ENCODE peak calls at places on chromosomes 16 and 17, in five cellular contexts. Y is fibroblast of the aortic adventitia, V is HL-60, A is OCI-LY7, O is fibroblast of pulmonary artery. Q is an unnamed sample.

GRCh38 chr17:38702900-38703741 is 2.0 kb upstream of the MLLT6 start:
- DNase-seq in Y (no peak), V (no peak), A (peak), O (no peak), Q (no peak)

GRCh38 chr16:19898924-19899604 is 14.4 kb upstream of the GPRC5B start:
- DNase-seq in Y (peak), V (peak), A (peak), O (peak), Q (peak)

GRCh38 chr16:4261557-4262172 is 11.2 kb downstream of the TFAP4 start:
- DNase-seq in Y (no peak), V (peak), A (peak), O (peak), Q (no peak)

GRCh38 chr17:46194393-46195216 is 1.4 kb upstream of the KANSL1 start:
- DNase-seq in Y (peak), V (peak), A (peak), O (peak), Q (peak)

GRCh38 chr16:15415411-15416070 is 18.8 kb upstream of the BMERB1 start:
- DNase-seq in Y (no peak), V (no peak), A (no peak), O (no peak), Q (no peak)

GRCh38 chr16:72884037-72884436 is 163.9 kb downstream of the ZFHX3 start:
- DNase-seq in Y (peak), V (no peak), A (no peak), O (peak), Q (no peak)

GRCh38 chr16:89720520-89720858 is 209 bp downstream of the VPS9D1 start:
- DNase-seq in Y (no peak), V (no peak), A (no peak), O (no peak), Q (no peak)

GRCh38 chr16:28596840-28597691 is at the start of gene SULT1A2:
- DNase-seq in Y (peak), V (no peak), A (no peak), O (peak), Q (no peak)

GRCh38 chr16:15970743-15971434 is 21.5 kb downstream of the ABCC1 start:
- DNase-seq in Y (no peak), V (no peak), A (no peak), O (no peak), Q (no peak)

GRCh38 chr16:49456763-49457162 is 83.2 kb downstream of the C16orf78 start:
- DNase-seq in Y (no peak), V (no peak), A (no peak), O (no peak), Q (no peak)

GRCh38 chr17:6642592-6642991 is 1.7 kb downstream of the TXNDC17 start:
- DNase-seq in Y (no peak), V (no peak), A (no peak), O (no peak), Q (no peak)

GRCh38 chr17:82036634-82037112 is 824 bp downstream of the DCXR start:
- DNase-seq in Y (no peak), V (no peak), A (no peak), O (no peak), Q (no peak)

GRCh38 chr17:29557085-29557697 is 9.6 kb downstream of the ABHD15 start:
- DNase-seq in Y (peak), V (no peak), A (no peak), O (peak), Q (no peak)

GRCh38 chr17:15000661-15001060 is 264.5 kb downstream of the PMP22 start:
- DNase-seq in Y (no peak), V (no peak), A (no peak), O (no peak), Q (no peak)

GRCh38 chr16:89191033-89191900 is 9.1 kb downstream of the SLC22A31 start:
- DNase-seq in Y (no peak), V (no peak), A (no peak), O (no peak), Q (no peak)

GRCh38 chr16:58022601-58023371 is 2.8 kb upstream of the MMP15 start:
- DNase-seq in Y (peak), V (no peak), A (no peak), O (peak), Q (no peak)

GRCh38 chr17:21510686-21511367 is 134.7 kb downstream of the KCNJ12 start:
- DNase-seq in Y (no peak), V (no peak), A (no peak), O (no peak), Q (no peak)

GRCh38 chr17:37648555-37648954 is 5.3 kb upstream of the DDX52 start:
- DNase-seq in Y (peak), V (no peak), A (no peak), O (peak), Q (no peak)

GRCh38 chr16:67442581-67443255 is 11.8 kb downstream of the HSD11B2 start:
- DNase-seq in Y (no peak), V (no peak), A (no peak), O (no peak), Q (no peak)

GRCh38 chr16:50314665-50315064 is 48.3 kb downstream of the ADCY7 start:
- DNase-seq in Y (no peak), V (no peak), A (no peak), O (no peak), Q (no peak)

GRCh38 chr16:74766729-74767128 is 7.9 kb downstream of the FA2H start:
- DNase-seq in Y (no peak), V (no peak), A (no peak), O (no peak), Q (no peak)

GRCh38 chr17:83089322-83090156 is 10.1 kb downstream of the METRNL start:
- DNase-seq in Y (no peak), V (no peak), A (no peak), O (no peak), Q (no peak)

GRCh38 chr17:83083368-83084201 is 4.2 kb downstream of the METRNL start:
- DNase-seq in Y (peak), V (peak), A (no peak), O (peak), Q (no peak)

GRCh38 chr16:27445502-27446175 is 43.7 kb downstream of the IL21R start:
- DNase-seq in Y (no peak), V (no peak), A (no peak), O (no peak), Q (no peak)

GRCh38 chr16:56898847-56899246 is 33.1 kb upstream of the HERPUD1 start:
- DNase-seq in Y (no peak), V (no peak), A (no peak), O (no peak), Q (no peak)

GRCh38 chr17:77961741-77962140 is 3.2 kb downstream of the TNRC6C start:
- DNase-seq in Y (peak), V (no peak), A (no peak), O (no peak), Q (no peak)

GRCh38 chr16:56549744-56550385 is 15.0 kb upstream of the MT4 start:
- DNase-seq in Y (no peak), V (no peak), A (no peak), O (no peak), Q (no peak)

DNA sequence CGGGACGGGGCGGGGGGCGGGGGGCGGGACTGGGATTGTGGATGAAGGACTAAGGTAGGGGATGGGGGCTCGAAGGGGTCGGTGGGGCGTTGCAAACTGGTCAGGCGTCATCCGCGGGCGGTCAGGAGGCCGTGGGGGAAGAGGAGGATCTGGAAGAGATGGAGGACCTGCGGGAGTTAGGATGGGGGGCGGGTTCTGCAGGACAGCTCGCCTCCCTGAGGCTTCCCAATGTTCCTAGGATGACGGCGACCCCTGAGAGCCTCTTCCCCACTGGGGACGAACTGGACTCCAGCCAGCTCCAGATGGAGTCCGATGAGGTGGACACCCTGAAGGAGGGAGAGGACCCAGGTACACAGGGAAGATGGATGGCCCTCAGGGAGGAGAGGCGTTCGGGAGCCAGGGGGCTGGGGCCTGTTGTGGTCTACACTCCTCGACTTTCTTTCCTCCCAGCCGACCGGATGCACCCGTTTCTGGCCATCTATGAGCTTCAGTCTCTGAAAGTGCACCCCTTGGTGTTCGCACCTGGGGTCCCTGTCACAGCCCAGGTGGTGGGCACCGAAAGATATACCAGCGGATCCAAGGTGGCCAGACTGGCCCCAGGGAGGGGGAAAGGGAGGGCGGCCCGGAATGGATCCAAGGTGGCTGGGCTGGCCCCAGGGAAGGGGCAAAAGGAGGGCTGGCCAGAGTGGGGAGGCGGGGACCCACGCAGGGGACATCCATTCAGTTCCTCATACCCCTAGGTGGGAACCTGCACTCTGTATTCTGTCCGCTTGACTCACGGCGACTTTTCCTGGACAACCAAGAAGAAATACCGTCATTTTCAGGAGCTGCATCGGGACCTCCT is 804 bp downstream of the PLD2 start:
- DNase-seq in Y (no peak), V (no peak), A (no peak), O (no peak), Q (no peak)
- H3K4me3 ChIP-seq in Y (peak), V (peak), A (peak), O (peak), Q (peak)

DNA sequence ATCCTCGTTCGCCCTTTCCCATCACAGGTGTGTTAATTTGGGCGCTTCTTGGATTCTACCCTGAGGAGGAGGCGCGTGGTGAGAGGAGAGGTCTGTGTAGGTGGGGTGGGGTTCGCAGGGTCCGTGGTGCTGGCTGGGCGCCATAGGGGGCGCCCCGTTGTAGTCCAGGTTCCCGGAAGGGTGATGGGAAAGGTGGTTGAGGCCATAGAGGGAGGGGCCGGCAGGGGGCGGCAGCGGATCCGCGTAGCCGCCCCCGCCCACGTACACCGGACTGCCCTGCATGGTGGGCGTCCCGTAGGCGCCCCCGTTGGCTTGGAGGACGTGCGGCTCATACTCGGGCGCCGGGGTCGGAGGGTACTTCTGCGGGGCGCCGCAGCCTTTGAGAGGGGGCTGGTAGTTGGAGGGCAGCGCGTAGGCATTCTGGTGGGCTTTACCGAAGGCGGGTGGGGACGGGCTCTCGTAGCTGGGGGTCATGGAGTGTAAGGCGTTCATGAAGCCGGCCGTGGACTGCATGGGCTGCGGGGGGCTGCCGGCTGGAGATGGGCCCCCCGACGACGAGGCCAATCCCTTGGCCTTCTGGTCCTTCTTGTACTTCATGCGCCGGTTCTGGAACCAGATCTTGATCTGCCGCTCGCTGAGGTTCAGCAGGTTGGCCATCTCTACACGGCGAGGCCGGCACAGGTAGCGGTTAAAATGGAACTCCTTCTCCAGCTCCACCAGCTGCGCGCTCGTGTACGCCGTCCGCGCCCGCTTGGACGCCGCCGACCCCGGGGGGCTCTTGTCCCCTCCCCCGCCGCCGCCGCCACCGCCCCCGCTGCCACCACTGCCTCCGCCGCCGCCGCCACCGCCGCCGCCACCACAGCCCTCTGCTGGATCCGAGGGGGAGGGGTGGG is 5.7 kb upstream of the HOXB2 start:
- DNase-seq in Y (no peak), V (no peak), A (no peak), O (no peak), Q (no peak)
- TF ChIP-seq CTCF in Y (peak), V (no peak), A (no peak), O (no peak), Q (no peak)

DNA sequence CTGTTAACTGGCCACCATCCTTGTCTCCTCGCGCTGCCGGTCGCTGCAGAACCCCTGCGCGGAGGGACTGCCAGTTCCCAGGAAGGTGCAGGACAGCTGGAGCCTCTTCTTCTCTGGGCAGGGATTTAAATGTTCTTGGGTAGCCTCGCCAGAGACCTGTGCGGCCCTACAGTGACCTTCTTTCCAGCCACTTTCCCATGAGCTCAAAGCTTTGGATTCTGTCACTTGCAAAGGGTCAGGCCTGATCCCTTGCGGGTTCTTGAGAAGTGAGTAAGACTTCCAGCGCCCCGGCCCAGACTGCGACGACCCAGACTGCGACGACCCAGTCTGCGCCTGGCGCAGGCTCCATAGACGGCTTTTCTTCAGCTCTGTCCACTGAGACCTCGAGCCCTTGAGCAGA is 1.4 kb upstream of the SLFN5 start:
- DNase-seq in Y (no peak), V (no peak), A (no peak), O (no peak), Q (no peak)
- H3K4me3 ChIP-seq in Y (peak), V (no peak), A (no peak), O (peak), Q (peak)

DNA sequence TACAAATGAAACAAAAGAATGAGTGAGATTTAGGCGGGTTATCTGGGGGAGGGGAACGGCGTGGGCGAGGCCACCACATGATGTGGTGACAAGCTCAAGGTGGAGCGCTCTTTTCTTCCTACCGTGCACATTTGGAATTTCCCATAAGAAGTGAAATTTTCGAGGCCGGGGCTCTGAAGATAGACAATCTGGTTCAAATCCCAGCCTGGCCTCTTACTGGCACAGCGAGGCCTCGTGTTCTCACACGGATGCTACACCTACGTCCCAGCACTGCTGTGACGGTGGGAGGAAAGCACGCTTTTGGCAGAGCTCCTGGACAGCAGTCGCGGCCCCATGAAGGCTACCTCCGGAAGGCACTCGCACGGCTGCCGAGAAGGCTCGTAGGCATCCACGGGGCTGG is 25.2 kb downstream of the ZDHHC7 start:
- DNase-seq in Y (no peak), V (no peak), A (no peak), O (no peak), Q (no peak)
- TF ChIP-seq CTCF in Y (no peak), V (no peak), A (no peak), O (no peak), Q (no peak)

GRCh38 chr17:8611135-8611534 is 19.4 kb downstream of the MYH10 start:
- DNase-seq in Y (peak), V (no peak), A (no peak), O (peak), Q (no peak)
- H3K4me3 ChIP-seq in Y (peak), V (no peak), A (no peak), O (peak), Q (no peak)

DNA sequence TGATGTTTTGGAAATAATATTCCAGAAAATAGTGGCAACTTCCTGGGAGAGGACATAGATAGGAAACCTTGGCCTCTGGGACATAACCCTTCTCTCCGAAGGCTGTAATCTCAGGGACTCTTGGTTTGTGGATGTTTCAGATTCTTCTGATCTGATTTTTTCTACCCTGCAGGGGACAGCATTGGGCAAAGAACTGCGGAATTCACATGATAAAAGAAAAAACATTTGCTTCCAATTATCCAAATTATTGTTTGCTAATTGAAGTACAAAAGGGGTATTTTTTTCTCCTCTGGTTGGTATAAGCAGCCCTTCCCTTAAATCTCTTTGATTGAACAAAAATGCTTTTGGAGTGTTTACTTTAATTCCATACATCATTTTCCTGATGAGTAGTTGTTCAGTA is 251.7 kb upstream of the IRX3 start:
- DNase-seq in Y (peak), V (no peak), A (no peak), O (no peak), Q (no peak)
- TF ChIP-seq CTCF in Y (peak), V (no peak), A (peak), O (no peak), Q (no peak)

DNA sequence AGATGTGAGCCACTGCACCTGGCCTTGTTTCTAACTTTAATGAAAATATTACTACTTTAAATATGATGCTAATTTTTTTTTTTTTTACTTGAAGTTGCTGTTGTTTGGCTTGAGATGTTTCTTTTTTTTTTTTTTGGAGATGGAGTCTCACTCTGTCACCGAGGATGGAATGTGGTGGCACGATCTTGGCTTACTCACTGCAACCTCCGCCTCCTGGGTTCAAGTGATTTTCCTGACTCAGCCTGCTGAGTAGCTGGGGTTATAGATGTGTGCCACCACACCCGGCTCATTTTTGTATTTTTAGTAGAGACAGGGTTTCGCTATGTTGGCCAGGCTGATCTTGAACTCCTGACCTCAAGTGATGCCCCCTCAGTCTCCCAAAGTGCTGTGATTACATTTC is 23.6 kb downstream of the IGSF6 start:
- DNase-seq in Y (peak), V (no peak), A (no peak), O (no peak), Q (no peak)
- H3K4me3 ChIP-seq in Y (no peak), V (no peak), A (no peak), O (no peak), Q (no peak)

GRCh38 chr17:41825175-41825845 is 10.7 kb downstream of the NT5C3B start:
- DNase-seq in Y (no peak), V (no peak), A (no peak), O (no peak), Q (no peak)
- TF ChIP-seq CTCF in Y (no peak), V (no peak), A (no peak), O (no peak), Q (no peak)

GRCh38 chr17:4199818-4200402 is 56.9 kb downstream of the CYB5D2 start:
- DNase-seq in Y (peak), V (peak), A (peak), O (peak), Q (no peak)

GRCh38 chr17:4198995-4199394 is 56.0 kb downstream of the CYB5D2 start:
- DNase-seq in Y (no peak), V (no peak), A (no peak), O (no peak), Q (no peak)

GRCh38 chr17:4194796-4195195 is 51.8 kb downstream of the CYB5D2 start:
- DNase-seq in Y (no peak), V (no peak), A (no peak), O (no peak), Q (no peak)

GRCh38 chr17:4201231-4201630 is 58.2 kb downstream of the CYB5D2 start:
- DNase-seq in Y (peak), V (no peak), A (no peak), O (no peak), Q (no peak)

GRCh38 chr17:4195306-4195705 is 52.3 kb downstream of the CYB5D2 start:
- DNase-seq in Y (peak), V (no peak), A (no peak), O (peak), Q (no peak)
- H3K4me3 ChIP-seq in Y (no peak), V (no peak), A (no peak), O (no peak), Q (no peak)

GRCh38 chr17:410674-411401 is 58.2 kb upstream of the RPH3AL start:
- DNase-seq in Y (peak), V (peak), A (no peak), O (peak), Q (no peak)
- TF ChIP-seq CTCF in Y (no peak), V (no peak), A (no peak), O (no peak), Q (no peak)

Q was measured in GM12864.